ENCODE peak calls at places on chromosomes 7 and 10, in eight cellular contexts. J is gastrocnemius medialis; Q is hepatocyte; E is heart left ventricle; W is naive thymus-derived CD4-positive, alpha-beta T cell; I is sigmoid colon; H is vagina; K is prostate gland. T is an unnamed sample.
A peak's percentile ranks its signal among the peaks of the same experiment; 100 is the strongest.

GRCh38 chr7:157001920-157002818 is 8.3 kb downstream of the MNX1 start:
- DNase-seq in H (no peak), K (no peak), I (no peak), E (no peak), Q (no peak), J (no peak), W (no peak), T (peak; percentile 33)

GRCh38 chr10:109274681-109275080 is 648.6 kb downstream of the XPNPEP1 start:
- DNase-seq in I (no peak), W (no peak), H (no peak), E (no peak), J (no peak), K (no peak), Q (no peak), T (no peak)

GRCh38 chr10:13839430-13839986 is 252.7 kb downstream of the PRPF18 start:
- DNase-seq in H (no peak), J (peak; percentile 30), I (peak; percentile 77), K (no peak), E (no peak), Q (peak; percentile 50), W (no peak), T (no peak)

GRCh38 chr10:73139251-73139650 is 28.6 kb downstream of the ECD start:
- DNase-seq in Q (no peak), I (no peak), H (no peak), K (no peak), W (no peak), J (no peak), E (no peak), T (no peak)

GRCh38 chr7:30285531-30286284 is 1.3 kb downstream of the ZNRF2 start:
- DNase-seq in I (no peak), W (peak; percentile 46), E (peak; percentile 26), J (peak; percentile 26), Q (peak; percentile 34), H (no peak), K (peak; percentile 20), T (peak; percentile 53)

GRCh38 chr10:22505923-22506685 is 160.8 kb downstream of the SPAG6 start:
- DNase-seq in W (no peak), Q (peak; percentile 56), J (no peak), K (peak; percentile 85), E (no peak), H (no peak), I (no peak), T (no peak)

GRCh38 chr10:124152781-124153600 is 59.6 kb upstream of the CHST15 start:
- DNase-seq in H (no peak), K (peak; percentile 54), I (peak; percentile 75), Q (peak; percentile 75), J (peak; percentile 54), W (peak; percentile 37), E (peak; percentile 47), T (no peak)

GRCh38 chr7:77566421-77566820 is 29.3 kb downstream of the PTPN12 start:
- DNase-seq in I (no peak), Q (no peak), J (no peak), W (no peak), K (no peak), H (no peak), E (no peak), T (no peak)

GRCh38 chr7:17939670-17940301 is 508 bp downstream of the SNX13 start:
- DNase-seq in E (peak; percentile 47), H (peak; percentile 92), Q (peak; percentile 58), W (no peak), J (peak; percentile 77), I (peak; percentile 71), K (peak; percentile 55), T (peak; percentile 53)

GRCh38 chr7:38554586-38554985 is 76.6 kb downstream of the AMPH start:
- DNase-seq in I (no peak), J (no peak), Q (no peak), E (no peak), H (no peak), W (no peak), K (no peak), T (no peak)

GRCh38 chr10:60521974-60522405 is 132.3 kb upstream of the ANK3 start:
- DNase-seq in E (peak; percentile 25), K (no peak), J (no peak), H (no peak), Q (peak; percentile 10), I (no peak), W (no peak), T (peak; percentile 35)

GRCh38 chr10:117246997-117247667 is 6.2 kb downstream of the SLC18A2 start:
- DNase-seq in E (no peak), Q (no peak), K (no peak), J (no peak), I (no peak), H (no peak), W (no peak), T (no peak)

GRCh38 chr7:1249731-1250130 is 17.1 kb downstream of the UNCX start:
- DNase-seq in H (no peak), E (no peak), Q (no peak), K (no peak), J (no peak), I (no peak), W (no peak), T (no peak)

GRCh38 chr10:10530313-10530712 is 487.4 kb upstream of the CELF2 start:
- DNase-seq in E (no peak), K (no peak), H (no peak), J (no peak), I (no peak), Q (no peak), W (no peak), T (no peak)

GRCh38 chr7:102304668-102305067 is 18.0 kb downstream of the SH2B2 start:
- DNase-seq in E (no peak), Q (no peak), I (no peak), K (no peak), H (no peak), W (no peak), J (peak; percentile 63), T (no peak)

GRCh38 chr10:84208023-84208422 is 13.7 kb downstream of the CDHR1 start:
- DNase-seq in K (no peak), W (no peak), H (no peak), Q (no peak), J (no peak), I (no peak), E (no peak), T (no peak)

GRCh38 chr10:123103944-123104343 is 31.8 kb upstream of the HMX3 start:
- DNase-seq in H (no peak), W (no peak), I (no peak), E (no peak), K (no peak), Q (no peak), J (no peak), T (no peak)

GRCh38 chr10:98028168-98028770 is 2.2 kb downstream of the CRTAC1 start:
- DNase-seq in Q (peak; percentile 63), H (no peak), E (peak; percentile 49), W (peak; percentile 39), I (no peak), K (peak; percentile 14), J (peak; percentile 20), T (peak; percentile 91)

GRCh38 chr10:72170263-72170662 is 45.5 kb upstream of the ANAPC16 start:
- DNase-seq in I (no peak), K (no peak), J (peak; percentile 21), Q (peak; percentile 27), E (no peak), W (no peak), H (no peak), T (no peak)

GRCh38 chr7:43454936-43455518 is 127.9 kb upstream of the STK17A start:
- DNase-seq in H (no peak), Q (peak; percentile 52), K (no peak), J (no peak), E (no peak), I (no peak), W (no peak), T (peak; percentile 65)

GRCh38 chr10:114346176-114347031 is 57.9 kb downstream of the AFAP1L2 start:
- DNase-seq in K (no peak), E (no peak), J (no peak), W (no peak), I (no peak), H (no peak), Q (no peak), T (no peak)

GRCh38 chr7:145398758-145399157 is 562.9 kb upstream of the TPK1 start:
- DNase-seq in W (no peak), J (no peak), K (no peak), H (no peak), E (no peak), I (no peak), Q (no peak), T (peak; percentile 62)

GRCh38 chr7:157096286-157097055 is 42.3 kb upstream of the UBE3C start:
- DNase-seq in I (peak; percentile 41), W (no peak), Q (peak; percentile 16), E (no peak), K (no peak), J (no peak), H (no peak), T (no peak)

GRCh38 chr10:120396228-120396627 is 60.8 kb upstream of the PLPP4 start:
- DNase-seq in J (no peak), I (no peak), K (no peak), H (no peak), W (no peak), Q (no peak), E (no peak), T (no peak)

GRCh38 chr10:120400601-120401000 is 56.4 kb upstream of the PLPP4 start:
- DNase-seq in Q (no peak), I (no peak), H (no peak), K (no peak), W (no peak), J (no peak), E (no peak), T (no peak)

GRCh38 chr10:120394446-120394845 is 62.6 kb upstream of the PLPP4 start:
- DNase-seq in W (no peak), H (no peak), E (no peak), K (no peak), I (no peak), J (no peak), Q (no peak), T (no peak)

GRCh38 chr10:120402358-120402757 is 54.7 kb upstream of the PLPP4 start:
- DNase-seq in H (no peak), I (no peak), J (no peak), Q (no peak), K (no peak), W (no peak), E (no peak), T (no peak)

GRCh38 chr10:120398180-120398579 is 58.8 kb upstream of the PLPP4 start:
- DNase-seq in E (no peak), W (no peak), J (no peak), Q (no peak), I (no peak), H (no peak), K (no peak), T (no peak)
- H3K4me1 ChIP-seq in E (no peaks in the 10 kb centered on the region), W (no peaks in the 10 kb centered on the region), J (no peaks in the 10 kb centered on the region), Q (no peaks in the 10 kb centered on the region), I (no peaks in the 10 kb centered on the region), H (no peaks in the 10 kb centered on the region), K (no peaks in the 10 kb centered on the region), T (no peaks in the 10 kb centered on the region)

GRCh38 chr7:100799037-100799896 is 28.1 kb downstream of the EPHB4 start:
- DNase-seq in H (no peak), W (peak; percentile 45), I (peak; percentile 85), K (peak; percentile 61), J (peak; percentile 19), Q (peak; percentile 73), E (peak; percentile 64), T (peak; percentile 79)
- H3K4me1 ChIP-seq in H (peaks cover 45% of the 10 kb centered on the region), W (no peaks in the 10 kb centered on the region), I (peaks cover 26% of the 10 kb centered on the region), K (peaks cover 12% of the 10 kb centered on the region), J (peaks cover 9% of the 10 kb centered on the region), Q (peaks cover 44% of the 10 kb centered on the region), E (peaks cover 46% of the 10 kb centered on the region), T (peaks cover 12% of the 10 kb centered on the region)

GRCh38 chr7:55189878-55190436 is 171.1 kb downstream of the EGFR start:
- DNase-seq in K (no peak), E (no peak), H (no peak), J (no peak), W (no peak), Q (no peak), I (peak; percentile 61), T (no peak)
- H3K4me1 ChIP-seq in K (peaks cover 6% of the 10 kb centered on the region), E (peaks cover 60% of the 10 kb centered on the region), H (peaks cover 28% of the 10 kb centered on the region), J (peaks cover 12% of the 10 kb centered on the region), W (no peaks in the 10 kb centered on the region), Q (peaks cover 45% of the 10 kb centered on the region), I (no peaks in the 10 kb centered on the region), T (peaks cover 10% of the 10 kb centered on the region)

GRCh38 chr7:50664461-50664922 is 99.3 kb upstream of the DDC start:
- DNase-seq in K (no peak), W (no peak), E (no peak), J (no peak), I (peak; percentile 71), H (no peak), Q (no peak), T (no peak)
- H3K4me1 ChIP-seq in K (no peaks in the 10 kb centered on the region), W (peaks cover 54% of the 10 kb centered on the region), E (peaks cover 90% of the 10 kb centered on the region), J (peaks cover 97% of the 10 kb centered on the region), I (peaks cover 50% of the 10 kb centered on the region), H (peaks cover 74% of the 10 kb centered on the region), Q (peaks cover 6% of the 10 kb centered on the region), T (no peaks in the 10 kb centered on the region)